ENCODE peak calls at places on chromosomes 11 and 22, in nine cellular contexts. One of them, this sample, is unnamed.

GRCh38 chr11:85540181-85540580 is 87.0 kb downstream of the DLG2 start:
- ATAC-seq in GM12878: no peak
- ATAC-seq in pancreas: no peak
- ATAC-seq in heart left ventricle: peak; percentile 20
- ATAC-seq in CD8-positive, alpha-beta T cell: no peak
- ATAC-seq in heart right ventricle: no peak
- ATAC-seq in DND-41: no peak
- ATAC-seq in upper lobe of left lung: no peak
- ATAC-seq in right cardiac atrium: no peak
- ATAC-seq in this sample: no peak

GRCh38 chr22:28891156-28891733 is 7.9 kb downstream of the ZNRF3 start:
- ATAC-seq in GM12878: peak; percentile 9
- ATAC-seq in pancreas: no peak
- ATAC-seq in heart left ventricle: peak; percentile 48
- ATAC-seq in CD8-positive, alpha-beta T cell: no peak
- ATAC-seq in heart right ventricle: no peak
- ATAC-seq in DND-41: no peak
- ATAC-seq in upper lobe of left lung: no peak
- ATAC-seq in right cardiac atrium: no peak
- ATAC-seq in this sample: no peak

GRCh38 chr22:19292262-19293230 is 1.0 kb upstream of the CLTCL1 start:
- ATAC-seq in GM12878: peak; percentile 35
- ATAC-seq in pancreas: peak; percentile 51
- ATAC-seq in heart left ventricle: peak; percentile 29
- ATAC-seq in CD8-positive, alpha-beta T cell: peak; percentile 27
- ATAC-seq in heart right ventricle: peak; percentile 9
- ATAC-seq in DND-41: no peak
- ATAC-seq in upper lobe of left lung: peak; percentile 31
- ATAC-seq in right cardiac atrium: peak; percentile 2
- ATAC-seq in this sample: peak; percentile 24

GRCh38 chr11:12806113-12806512 is 131.9 kb downstream of the TEAD1 start:
- ATAC-seq in GM12878: no peak
- ATAC-seq in pancreas: no peak
- ATAC-seq in heart left ventricle: no peak
- ATAC-seq in CD8-positive, alpha-beta T cell: no peak
- ATAC-seq in heart right ventricle: no peak
- ATAC-seq in DND-41: no peak
- ATAC-seq in upper lobe of left lung: no peak
- ATAC-seq in right cardiac atrium: no peak
- ATAC-seq in this sample: no peak

GRCh38 chr11:82927264-82927880 is 25.8 kb downstream of the DDIAS start:
- ATAC-seq in GM12878: peak; percentile 93
- ATAC-seq in pancreas: peak; percentile 84
- ATAC-seq in heart left ventricle: no peak
- ATAC-seq in CD8-positive, alpha-beta T cell: peak; percentile 98
- ATAC-seq in heart right ventricle: no peak
- ATAC-seq in DND-41: peak; percentile 91
- ATAC-seq in upper lobe of left lung: peak; percentile 78
- ATAC-seq in right cardiac atrium: peak; percentile 51
- ATAC-seq in this sample: peak; percentile 43

GRCh38 chr11:58493676-58494075 is 14.2 kb downstream of the OR5B21 start:
- ATAC-seq in GM12878: no peak
- ATAC-seq in pancreas: no peak
- ATAC-seq in heart left ventricle: no peak
- ATAC-seq in CD8-positive, alpha-beta T cell: no peak
- ATAC-seq in heart right ventricle: no peak
- ATAC-seq in DND-41: no peak
- ATAC-seq in upper lobe of left lung: no peak
- ATAC-seq in right cardiac atrium: no peak
- ATAC-seq in this sample: no peak

GRCh38 chr11:123186291-123186690 is 8.8 kb downstream of the CLMP start:
- ATAC-seq in GM12878: no peak
- ATAC-seq in pancreas: no peak
- ATAC-seq in heart left ventricle: no peak
- ATAC-seq in CD8-positive, alpha-beta T cell: no peak
- ATAC-seq in heart right ventricle: no peak
- ATAC-seq in DND-41: no peak
- ATAC-seq in upper lobe of left lung: no peak
- ATAC-seq in right cardiac atrium: no peak
- ATAC-seq in this sample: no peak

GRCh38 chr11:128508785-128509518 is 78.4 kb downstream of the ETS1 start:
- ATAC-seq in GM12878: no peak
- ATAC-seq in pancreas: no peak
- ATAC-seq in heart left ventricle: no peak
- ATAC-seq in CD8-positive, alpha-beta T cell: peak; percentile 34
- ATAC-seq in heart right ventricle: no peak
- ATAC-seq in DND-41: no peak
- ATAC-seq in upper lobe of left lung: peak; percentile 37
- ATAC-seq in right cardiac atrium: no peak
- ATAC-seq in this sample: no peak

GRCh38 chr11:67576742-67577475 is 6.7 kb upstream of the GSTP1 start:
- ATAC-seq in GM12878: peak; percentile 64
- ATAC-seq in pancreas: no peak
- ATAC-seq in heart left ventricle: no peak
- ATAC-seq in CD8-positive, alpha-beta T cell: no peak
- ATAC-seq in heart right ventricle: no peak
- ATAC-seq in DND-41: peak; percentile 33
- ATAC-seq in upper lobe of left lung: no peak
- ATAC-seq in right cardiac atrium: no peak
- ATAC-seq in this sample: no peak

GRCh38 chr11:73307323-73308002 is 613 bp upstream of the ARHGEF17 start:
- ATAC-seq in GM12878: peak; percentile 85
- ATAC-seq in pancreas: peak; percentile 78
- ATAC-seq in heart left ventricle: peak; percentile 74
- ATAC-seq in CD8-positive, alpha-beta T cell: peak; percentile 71
- ATAC-seq in heart right ventricle: peak; percentile 66
- ATAC-seq in DND-41: peak; percentile 79
- ATAC-seq in upper lobe of left lung: peak; percentile 80
- ATAC-seq in right cardiac atrium: peak; percentile 69
- ATAC-seq in this sample: peak; percentile 72

GRCh38 chr11:121936781-121937447 is 179.1 kb downstream of the BLID start:
- ATAC-seq in GM12878: no peak
- ATAC-seq in pancreas: no peak
- ATAC-seq in heart left ventricle: no peak
- ATAC-seq in CD8-positive, alpha-beta T cell: no peak
- ATAC-seq in heart right ventricle: no peak
- ATAC-seq in DND-41: no peak
- ATAC-seq in upper lobe of left lung: no peak
- ATAC-seq in right cardiac atrium: no peak
- ATAC-seq in this sample: no peak

GRCh38 chr11:69899957-69900821 is 81.0 kb upstream of the FGF3 start:
- ATAC-seq in GM12878: no peak
- ATAC-seq in pancreas: peak; percentile 87
- ATAC-seq in heart left ventricle: peak; percentile 46
- ATAC-seq in CD8-positive, alpha-beta T cell: no peak
- ATAC-seq in heart right ventricle: peak; percentile 42
- ATAC-seq in DND-41: no peak
- ATAC-seq in upper lobe of left lung: peak; percentile 29
- ATAC-seq in right cardiac atrium: peak; percentile 90
- ATAC-seq in this sample: no peak

GRCh38 chr11:46686886-46687810 is 13.3 kb downstream of the ARHGAP1 start:
- ATAC-seq in GM12878: no peak
- ATAC-seq in pancreas: peak; percentile 20
- ATAC-seq in heart left ventricle: peak; percentile 64
- ATAC-seq in CD8-positive, alpha-beta T cell: no peak
- ATAC-seq in heart right ventricle: peak; percentile 8
- ATAC-seq in DND-41: no peak
- ATAC-seq in upper lobe of left lung: peak; percentile 66
- ATAC-seq in right cardiac atrium: peak; percentile 76
- ATAC-seq in this sample: peak; percentile 60

DNA sequence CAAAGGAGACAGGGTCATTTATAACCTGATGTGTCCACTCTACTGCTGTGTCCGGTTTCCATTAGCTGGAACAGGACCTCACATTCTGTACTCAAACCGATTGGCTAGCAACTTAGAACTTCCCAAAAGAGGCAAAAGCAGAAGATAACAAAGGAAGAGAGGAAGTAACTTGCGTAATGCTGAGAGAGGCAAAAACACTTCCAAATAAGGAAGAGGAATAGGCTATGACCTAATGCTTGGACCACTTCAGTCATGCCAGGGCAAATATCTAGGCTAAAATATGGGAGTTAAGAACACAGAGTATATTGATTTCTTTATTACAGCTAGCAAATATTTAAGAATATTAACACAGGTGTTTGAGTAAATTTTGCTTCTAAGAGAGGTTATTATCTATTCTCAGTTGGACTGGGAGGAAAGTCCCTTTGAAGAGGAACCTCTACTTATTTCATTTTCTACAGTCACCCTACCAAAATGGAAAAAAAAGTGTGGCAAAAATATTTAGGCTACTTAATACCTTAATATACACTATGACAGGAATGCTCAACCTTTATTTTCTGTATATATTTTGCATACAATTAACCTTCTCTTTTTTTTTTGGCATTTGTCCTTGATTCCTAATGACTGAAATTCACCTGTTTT is 499.8 kb upstream of the CHORDC1 start:
- ATAC-seq in GM12878: peak; percentile 62
- ATAC-seq in pancreas: no peak
- ATAC-seq in heart left ventricle: no peak
- ATAC-seq in CD8-positive, alpha-beta T cell: no peak
- ATAC-seq in heart right ventricle: no peak
- ATAC-seq in DND-41: no peak
- ATAC-seq in upper lobe of left lung: no peak
- ATAC-seq in right cardiac atrium: no peak
- ATAC-seq in this sample: no peak
- H3K4me1 ChIP-seq in GM12878: no peaks in the 10 kb centered on the region
- H3K4me1 ChIP-seq in pancreas: no peaks in the 10 kb centered on the region
- H3K4me1 ChIP-seq in heart left ventricle: no peaks in the 10 kb centered on the region
- H3K4me1 ChIP-seq in CD8-positive, alpha-beta T cell: no peaks in the 10 kb centered on the region
- H3K4me1 ChIP-seq in heart right ventricle: no peaks in the 10 kb centered on the region
- H3K4me1 ChIP-seq in DND-41: no peaks in the 10 kb centered on the region
- H3K4me1 ChIP-seq in upper lobe of left lung: no peaks in the 10 kb centered on the region
- H3K4me1 ChIP-seq in right cardiac atrium: no peaks in the 10 kb centered on the region
- H3K4me1 ChIP-seq in this sample: no peaks in the 10 kb centered on the region

GRCh38 chr11:131827440-131827839 is 457.0 kb downstream of the NTM start:
- ATAC-seq in GM12878: no peak
- ATAC-seq in pancreas: no peak
- ATAC-seq in heart left ventricle: no peak
- ATAC-seq in CD8-positive, alpha-beta T cell: no peak
- ATAC-seq in heart right ventricle: no peak
- ATAC-seq in DND-41: no peak
- ATAC-seq in upper lobe of left lung: no peak
- ATAC-seq in right cardiac atrium: no peak
- ATAC-seq in this sample: no peak
- H3K4me1 ChIP-seq in GM12878: no peaks in the 10 kb centered on the region
- H3K4me1 ChIP-seq in pancreas: no peaks in the 10 kb centered on the region
- H3K4me1 ChIP-seq in heart left ventricle: no peaks in the 10 kb centered on the region
- H3K4me1 ChIP-seq in CD8-positive, alpha-beta T cell: no peaks in the 10 kb centered on the region
- H3K4me1 ChIP-seq in heart right ventricle: no peaks in the 10 kb centered on the region
- H3K4me1 ChIP-seq in DND-41: no peaks in the 10 kb centered on the region
- H3K4me1 ChIP-seq in upper lobe of left lung: no peaks in the 10 kb centered on the region
- H3K4me1 ChIP-seq in right cardiac atrium: no peaks in the 10 kb centered on the region
- H3K4me1 ChIP-seq in this sample: no peaks in the 10 kb centered on the region

GRCh38 chr11:8375932-8376331 is 112.3 kb upstream of the LMO1 start:
- ATAC-seq in GM12878: no peak
- ATAC-seq in pancreas: no peak
- ATAC-seq in heart left ventricle: no peak
- ATAC-seq in CD8-positive, alpha-beta T cell: no peak
- ATAC-seq in heart right ventricle: no peak
- ATAC-seq in DND-41: no peak
- ATAC-seq in upper lobe of left lung: no peak
- ATAC-seq in right cardiac atrium: peak; percentile 41
- ATAC-seq in this sample: no peak

GRCh38 chr11:8372641-8373381 is 109.1 kb upstream of the LMO1 start:
- ATAC-seq in GM12878: no peak
- ATAC-seq in pancreas: no peak
- ATAC-seq in heart left ventricle: no peak
- ATAC-seq in CD8-positive, alpha-beta T cell: no peak
- ATAC-seq in heart right ventricle: no peak
- ATAC-seq in DND-41: no peak
- ATAC-seq in upper lobe of left lung: no peak
- ATAC-seq in right cardiac atrium: no peak
- ATAC-seq in this sample: no peak

GRCh38 chr11:8373519-8374432 is 110.1 kb upstream of the LMO1 start:
- ATAC-seq in GM12878: no peak
- ATAC-seq in pancreas: no peak
- ATAC-seq in heart left ventricle: peak; percentile 24
- ATAC-seq in CD8-positive, alpha-beta T cell: no peak
- ATAC-seq in heart right ventricle: no peak
- ATAC-seq in DND-41: no peak
- ATAC-seq in upper lobe of left lung: no peak
- ATAC-seq in right cardiac atrium: no peak
- ATAC-seq in this sample: no peak

GRCh38 chr11:8375460-8375859 is 111.8 kb upstream of the LMO1 start:
- ATAC-seq in GM12878: no peak
- ATAC-seq in pancreas: no peak
- ATAC-seq in heart left ventricle: no peak
- ATAC-seq in CD8-positive, alpha-beta T cell: no peak
- ATAC-seq in heart right ventricle: no peak
- ATAC-seq in DND-41: no peak
- ATAC-seq in upper lobe of left lung: no peak
- ATAC-seq in right cardiac atrium: no peak
- ATAC-seq in this sample: no peak

GRCh38 chr11:8374716-8375115 is 111.0 kb upstream of the LMO1 start:
- ATAC-seq in GM12878: no peak
- ATAC-seq in pancreas: no peak
- ATAC-seq in heart left ventricle: no peak
- ATAC-seq in CD8-positive, alpha-beta T cell: no peak
- ATAC-seq in heart right ventricle: no peak
- ATAC-seq in DND-41: no peak
- ATAC-seq in upper lobe of left lung: no peak
- ATAC-seq in right cardiac atrium: no peak
- ATAC-seq in this sample: no peak
- H3K4me1 ChIP-seq in GM12878: no peaks in the 10 kb centered on the region
- H3K4me1 ChIP-seq in pancreas: no peaks in the 10 kb centered on the region
- H3K4me1 ChIP-seq in heart left ventricle: no peaks in the 10 kb centered on the region
- H3K4me1 ChIP-seq in CD8-positive, alpha-beta T cell: no peaks in the 10 kb centered on the region
- H3K4me1 ChIP-seq in heart right ventricle: no peaks in the 10 kb centered on the region
- H3K4me1 ChIP-seq in DND-41: no peaks in the 10 kb centered on the region
- H3K4me1 ChIP-seq in upper lobe of left lung: no peaks in the 10 kb centered on the region
- H3K4me1 ChIP-seq in right cardiac atrium: no peaks in the 10 kb centered on the region
- H3K4me1 ChIP-seq in this sample: no peaks in the 10 kb centered on the region

GRCh38 chr11:7893792-7894191 is 37.3 kb downstream of the OR10A6 start:
- ATAC-seq in GM12878: no peak
- ATAC-seq in pancreas: peak; percentile 79
- ATAC-seq in heart left ventricle: no peak
- ATAC-seq in CD8-positive, alpha-beta T cell: no peak
- ATAC-seq in heart right ventricle: no peak
- ATAC-seq in DND-41: no peak
- ATAC-seq in upper lobe of left lung: peak; percentile 18
- ATAC-seq in right cardiac atrium: no peak
- ATAC-seq in this sample: no peak

GRCh38 chr11:7890417-7891179 is 40.5 kb downstream of the OR10A6 start:
- ATAC-seq in GM12878: peak; percentile 60
- ATAC-seq in pancreas: no peak
- ATAC-seq in heart left ventricle: no peak
- ATAC-seq in CD8-positive, alpha-beta T cell: no peak
- ATAC-seq in heart right ventricle: no peak
- ATAC-seq in DND-41: no peak
- ATAC-seq in upper lobe of left lung: no peak
- ATAC-seq in right cardiac atrium: no peak
- ATAC-seq in this sample: no peak

GRCh38 chr11:7894251-7894650 is 36.8 kb downstream of the OR10A6 start:
- ATAC-seq in GM12878: no peak
- ATAC-seq in pancreas: peak; percentile 74
- ATAC-seq in heart left ventricle: no peak
- ATAC-seq in CD8-positive, alpha-beta T cell: no peak
- ATAC-seq in heart right ventricle: no peak
- ATAC-seq in DND-41: no peak
- ATAC-seq in upper lobe of left lung: no peak
- ATAC-seq in right cardiac atrium: no peak
- ATAC-seq in this sample: no peak

GRCh38 chr11:7892059-7892699 is 38.9 kb downstream of the OR10A6 start:
- ATAC-seq in GM12878: peak; percentile 85
- ATAC-seq in pancreas: no peak
- ATAC-seq in heart left ventricle: no peak
- ATAC-seq in CD8-positive, alpha-beta T cell: no peak
- ATAC-seq in heart right ventricle: no peak
- ATAC-seq in DND-41: no peak
- ATAC-seq in upper lobe of left lung: no peak
- ATAC-seq in right cardiac atrium: peak; percentile 71
- ATAC-seq in this sample: no peak

GRCh38 chr11:7892751-7893356 is 38.2 kb downstream of the OR10A6 start:
- ATAC-seq in GM12878: peak; percentile 76
- ATAC-seq in pancreas: peak; percentile 76
- ATAC-seq in heart left ventricle: no peak
- ATAC-seq in CD8-positive, alpha-beta T cell: peak; percentile 70
- ATAC-seq in heart right ventricle: no peak
- ATAC-seq in DND-41: peak; percentile 76
- ATAC-seq in upper lobe of left lung: peak; percentile 81
- ATAC-seq in right cardiac atrium: peak; percentile 50
- ATAC-seq in this sample: peak; percentile 47
- H3K4me1 ChIP-seq in GM12878: peaks cover 14% of the 10 kb centered on the region
- H3K4me1 ChIP-seq in pancreas: peaks cover 19% of the 10 kb centered on the region
- H3K4me1 ChIP-seq in heart left ventricle: no peaks in the 10 kb centered on the region
- H3K4me1 ChIP-seq in CD8-positive, alpha-beta T cell: no peaks in the 10 kb centered on the region
- H3K4me1 ChIP-seq in heart right ventricle: no peaks in the 10 kb centered on the region
- H3K4me1 ChIP-seq in DND-41: peaks cover 5% of the 10 kb centered on the region
- H3K4me1 ChIP-seq in upper lobe of left lung: peaks cover 9% of the 10 kb centered on the region
- H3K4me1 ChIP-seq in right cardiac atrium: peaks cover 1% of the 10 kb centered on the region
- H3K4me1 ChIP-seq in this sample: no peaks in the 10 kb centered on the region

This sample was measured in gastroesophageal sphincter.